ENCODE peak calls at places on chromosomes 1 and 21, in four cellular contexts. U is thoracic aorta, H is stomach, Y is ovary. X is an unnamed sample. For H3K4me1, the result is how much of the 10 kb centered on the place peaks cover.

GRCh38 chr1:202145325-202146140 is 996 bp upstream of the ARL8A start:
- DNase-seq in U (no peak), Y (no peak), H (no peak), X (no peak)

GRCh38 chr21:15289896-15290841 is 225.4 kb upstream of the NRIP1 start:
- DNase-seq in Y (peak), U (no peak), H (peak), X (no peak)

GRCh38 chr1:172394811-172395210 is 25.7 kb upstream of the C1orf105 start:
- DNase-seq in Y (no peak), U (no peak), H (no peak), X (no peak)

GRCh38 chr1:7390604-7391000 is 380.5 kb upstream of the VAMP3 start:
- DNase-seq in U (no peak), H (peak), Y (no peak), X (no peak)

GRCh38 chr21:28252923-28253322 is 739.8 kb downstream of the LTN1 start:
- DNase-seq in H (no peak), U (no peak), Y (no peak), X (no peak)

GRCh38 chr21:32349333-32349944 is 43.4 kb downstream of the URB1 start:
- DNase-seq in U (no peak), H (no peak), Y (no peak), X (no peak)

GRCh38 chr1:10519016-10519417 is 44.3 kb downstream of the PEX14 start:
- DNase-seq in U (no peak), H (peak), Y (no peak), X (no peak)

GRCh38 chr1:155255243-155256100 is at the start of gene ENTREP3:
- DNase-seq in H (peak), Y (peak), U (peak), X (peak)

GRCh38 chr1:223718850-223719249 is 6.5 kb downstream of the CAPN2 start:
- DNase-seq in H (no peak), U (no peak), Y (no peak), X (no peak)

GRCh38 chr1:207362962-207363858 is 41.7 kb downstream of the CD55 start:
- DNase-seq in Y (no peak), U (no peak), H (no peak), X (no peak)

GRCh38 chr1:192476802-192477298 is 98.7 kb upstream of the RGS1 start:
- DNase-seq in U (peak), Y (no peak), H (no peak), X (no peak)

GRCh38 chr1:167802235-167802634 is 80.5 kb downstream of the MPZL1 start:
- DNase-seq in U (no peak), Y (no peak), H (no peak), X (no peak)

GRCh38 chr21:44818636-44819011 is 762 bp upstream of the SUMO3 start:
- DNase-seq in Y (no peak), U (no peak), H (no peak), X (no peak)

GRCh38 chr1:225442156-225442555 is 14.3 kb upstream of the LBR start:
- DNase-seq in H (no peak), Y (no peak), U (no peak), X (no peak)

GRCh38 chr1:27617420-27617819 is 13.5 kb upstream of the AHDC1 start:
- DNase-seq in H (no peak), U (no peak), Y (no peak), X (no peak)

GRCh38 chr1:27614625-27615344 is 10.8 kb upstream of the AHDC1 start:
- DNase-seq in H (no peak), U (no peak), Y (peak), X (no peak)

GRCh38 chr1:27616441-27616840 is 12.5 kb upstream of the AHDC1 start:
- DNase-seq in H (no peak), U (no peak), Y (no peak), X (no peak)

GRCh38 chr1:27614048-27614624 is 10.2 kb upstream of the AHDC1 start:
- DNase-seq in H (no peak), Y (no peak), U (no peak), X (no peak)

DNA sequence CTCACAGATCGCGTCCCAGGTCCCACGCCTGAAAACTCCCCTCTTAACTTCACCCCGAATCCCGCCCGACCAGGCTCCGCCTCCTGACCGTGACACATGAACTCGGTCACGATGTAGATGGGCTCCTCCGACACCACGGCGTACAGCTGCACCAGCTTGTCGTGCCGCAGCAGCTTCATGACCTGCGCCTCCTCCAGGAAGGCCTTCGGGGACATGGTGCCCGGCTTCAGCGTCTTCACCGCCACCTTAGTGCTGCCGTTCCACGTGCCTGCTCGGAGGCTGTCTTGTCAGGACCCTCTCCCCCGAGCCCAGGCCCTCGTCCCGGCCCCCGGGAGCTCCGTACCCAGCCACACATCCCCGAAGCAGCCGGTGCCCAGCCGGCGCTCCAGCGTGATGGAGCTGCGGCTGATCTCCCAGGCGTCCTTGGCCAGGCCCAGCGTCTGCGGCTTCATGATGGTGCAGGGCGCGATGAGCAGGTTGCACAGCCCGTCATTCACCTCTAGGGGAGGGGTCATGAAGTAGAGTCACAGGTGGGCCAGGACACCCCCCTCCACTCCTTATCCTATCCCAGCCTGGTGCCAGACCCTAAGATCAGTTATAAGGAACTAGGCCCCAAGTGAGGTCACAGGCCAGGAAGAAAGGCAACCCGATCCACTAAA is 11.5 kb upstream of the AHDC1 start:
- DNase-seq in H (no peak), U (no peak), Y (no peak), X (no peak)
- H3K4me1 ChIP-seq in H (under half), U (under half), Y (under half), X (under half)

DNA sequence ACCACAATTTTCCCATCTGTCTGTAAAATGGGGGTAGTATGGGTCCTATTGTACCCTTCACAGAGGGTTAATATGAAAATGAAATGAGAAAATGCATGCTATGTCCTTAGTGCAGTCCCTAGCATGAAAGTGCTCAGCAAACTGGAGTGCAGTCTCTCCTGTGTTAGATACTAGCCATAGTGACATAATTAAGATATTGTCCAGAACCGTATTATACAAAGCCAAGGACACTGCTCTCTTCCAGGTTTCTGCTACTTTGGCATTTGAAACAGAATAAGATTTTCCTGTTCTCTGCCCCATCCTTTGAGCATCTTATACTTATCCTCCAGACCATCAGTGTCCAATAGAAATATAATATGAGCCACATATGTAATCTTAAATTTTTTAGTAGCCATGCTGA is 213.4 kb downstream of the FGGY start:
- DNase-seq in H (no peak), Y (no peak), U (no peak), X (no peak)
- H3K4me1 ChIP-seq in H (under half), Y (under half), U (under half), X (under half)

GRCh38 chr1:76759950-76760349 is 107.3 kb upstream of the ST6GALNAC5 start:
- DNase-seq in Y (no peak), U (no peak), H (no peak), X (no peak)
- H3K4me1 ChIP-seq in Y (under half), U (under half), H (under half), X (under half)

GRCh38 chr1:30781906-30782305 is 24.3 kb upstream of the LAPTM5 start:
- DNase-seq in U (no peak), H (no peak), Y (no peak), X (no peak)

GRCh38 chr1:30778156-30778978 is 20.8 kb upstream of the LAPTM5 start:
- DNase-seq in Y (no peak), H (peak), U (peak), X (no peak)

GRCh38 chr1:30778979-30779293 is 21.4 kb upstream of the LAPTM5 start:
- DNase-seq in U (no peak), H (no peak), Y (no peak), X (no peak)

GRCh38 chr1:30779294-30780071 is 21.9 kb upstream of the LAPTM5 start:
- DNase-seq in H (peak), U (peak), Y (peak), X (peak)

DNA sequence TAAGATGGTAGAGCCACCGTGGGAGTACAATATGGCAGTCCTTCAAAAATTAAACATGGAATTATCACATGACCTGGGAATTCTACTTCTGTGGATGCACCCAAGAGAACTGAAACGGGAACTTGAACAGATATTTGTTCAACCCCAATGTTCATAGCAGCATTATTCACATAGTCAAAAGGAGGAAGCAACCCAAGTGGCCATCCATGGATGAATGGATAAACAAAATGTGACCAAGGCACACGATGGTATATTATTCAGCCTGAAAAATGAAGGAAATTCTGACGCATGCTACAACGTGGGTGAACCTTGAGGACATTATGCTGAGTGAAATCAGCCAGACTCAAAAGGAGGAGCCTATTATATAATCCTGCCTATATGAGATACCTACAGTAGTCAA is 22.8 kb upstream of the LAPTM5 start:
- DNase-seq in H (no peak), U (no peak), Y (no peak), X (no peak)
- H3K4me1 ChIP-seq in H (under half), U (under half), Y (under half), X (under half)

GRCh38 chr1:3125078-3125477 is 56.1 kb downstream of the PRDM16 start:
- DNase-seq in H (no peak), U (peak), Y (no peak), X (no peak)

GRCh38 chr1:3128431-3129132 is 59.6 kb downstream of the PRDM16 start:
- DNase-seq in Y (no peak), H (no peak), U (no peak), X (no peak)

GRCh38 chr1:3125546-3126368 is 56.8 kb downstream of the PRDM16 start:
- DNase-seq in H (peak), U (no peak), Y (no peak), X (no peak)

GRCh38 chr1:3127738-3128137 is 58.7 kb downstream of the PRDM16 start:
- DNase-seq in H (no peak), Y (no peak), U (peak), X (no peak)

DNA sequence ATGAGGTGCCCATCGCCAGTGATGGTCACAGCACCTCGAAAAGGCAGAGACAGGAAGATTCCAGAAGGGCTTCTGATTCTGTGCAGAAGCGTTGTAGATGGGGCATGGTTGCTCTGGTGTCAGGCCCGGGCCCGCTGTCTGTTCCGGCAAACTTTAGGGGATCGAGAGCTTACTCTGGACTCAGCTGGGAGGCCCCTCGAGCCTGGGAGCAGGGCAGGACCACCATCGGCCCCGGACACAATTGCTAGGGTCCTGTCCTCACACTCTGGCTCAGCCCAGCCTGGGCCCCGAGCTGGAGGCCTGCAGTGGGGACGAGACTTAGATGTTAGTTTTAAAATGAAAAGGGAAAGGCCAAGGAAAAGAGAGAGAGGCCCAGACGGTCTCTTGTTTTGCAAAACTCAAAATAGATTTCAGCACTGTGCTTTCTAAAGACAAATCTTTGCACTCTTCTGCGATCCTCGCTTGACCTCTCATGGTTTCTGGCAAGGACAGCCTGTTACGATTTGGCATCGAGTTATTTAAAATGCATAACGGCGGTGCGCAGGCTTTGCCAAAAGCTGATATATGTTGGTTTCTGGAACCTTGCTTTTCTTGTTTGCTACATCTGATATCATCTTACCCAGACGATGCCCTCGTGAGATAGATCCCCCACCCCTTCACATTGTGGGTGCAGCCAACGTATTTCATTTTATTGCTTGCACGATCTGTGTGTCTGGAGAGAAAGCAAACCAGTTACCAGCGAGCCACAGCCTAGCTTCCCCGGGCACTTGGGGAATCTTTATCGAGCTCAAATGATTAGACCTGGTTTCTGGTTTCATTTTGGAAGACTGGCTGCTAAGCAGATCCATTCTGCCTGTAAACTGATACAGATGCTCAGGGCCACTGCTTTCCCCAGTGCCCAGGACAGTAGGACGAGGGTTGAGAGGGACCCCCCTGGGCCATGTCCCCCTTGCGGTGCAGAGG is 58.0 kb downstream of the PRDM16 start:
- DNase-seq in H (no peak), Y (no peak), U (no peak), X (no peak)
- H3K4me1 ChIP-seq in H (half or more), Y (under half), U (half or more), X (under half)

GRCh38 chr1:61322769-61323168 is 240.4 kb downstream of the NFIA start:
- DNase-seq in H (no peak), U (no peak), Y (no peak), X (no peak)

GRCh38 chr1:61322008-61322744 is 239.8 kb downstream of the NFIA start:
- DNase-seq in U (no peak), Y (no peak), H (no peak), X (no peak)

GRCh38 chr1:61326713-61327112 is 244.4 kb downstream of the NFIA start:
- DNase-seq in H (no peak), U (no peak), Y (no peak), X (no peak)

GRCh38 chr1:61320575-61320974 is 238.2 kb downstream of the NFIA start:
- DNase-seq in H (no peak), U (no peak), Y (no peak), X (no peak)

DNA sequence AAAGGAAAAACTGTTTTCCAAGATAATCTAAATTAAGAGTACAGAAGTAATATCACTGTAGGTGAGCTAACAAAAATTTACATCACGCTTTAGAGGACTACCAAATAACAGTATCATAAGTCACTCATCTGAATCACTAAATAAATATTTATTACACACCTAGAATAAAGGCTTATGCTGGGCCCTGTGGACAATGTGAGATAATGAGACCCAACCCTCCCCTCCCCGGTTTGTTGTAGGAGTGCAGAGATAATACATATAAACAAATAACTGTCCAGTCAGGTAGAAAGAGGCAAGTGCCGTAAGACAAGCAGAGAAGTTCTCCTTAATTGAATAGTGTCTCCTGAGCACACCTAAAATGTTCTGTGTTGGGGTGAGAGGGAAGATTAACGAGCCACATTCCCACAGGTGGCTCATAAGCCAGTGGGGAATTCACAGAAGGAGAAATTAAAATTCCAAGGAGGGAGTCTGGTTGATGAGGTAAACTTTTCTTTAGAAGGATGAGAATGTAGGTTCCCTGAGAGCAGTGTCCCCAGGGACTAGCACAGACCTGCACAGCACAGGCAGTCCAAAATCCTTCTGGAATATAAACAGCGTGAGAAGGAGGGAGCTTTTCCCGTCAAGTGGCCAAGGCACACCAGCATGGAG is 241.4 kb downstream of the NFIA start:
- DNase-seq in H (no peak), U (no peak), Y (no peak), X (no peak)
- H3K4me1 ChIP-seq in H (under half), U (under half), Y (under half), X (under half)

GRCh38 chr1:93679546-93679945 is 2.1 kb downstream of the BCAR3 start:
- DNase-seq in U (no peak), H (no peak), Y (no peak), X (no peak)
- H3K4me1 ChIP-seq in U (under half), H (under half), Y (under half), X (under half)

GRCh38 chr1:162674018-162674608 is 41.8 kb downstream of the DDR2 start:
- DNase-seq in Y (no peak), U (no peak), H (no peak), X (no peak)

GRCh38 chr1:162678439-162678838 is 46.2 kb downstream of the DDR2 start:
- DNase-seq in H (no peak), Y (peak), U (no peak), X (no peak)

GRCh38 chr1:162677607-162678371 is 45.5 kb downstream of the DDR2 start:
- DNase-seq in U (no peak), H (no peak), Y (no peak), X (no peak)

GRCh38 chr1:162676767-162677166 is 44.5 kb downstream of the DDR2 start:
- DNase-seq in H (no peak), U (no peak), Y (peak), X (no peak)

GRCh38 chr1:162676087-162676486 is 43.8 kb downstream of the DDR2 start:
- DNase-seq in H (no peak), Y (no peak), U (no peak), X (no peak)
- H3K4me1 ChIP-seq in H (under half), Y (under half), U (under half), X (under half)

DNA sequence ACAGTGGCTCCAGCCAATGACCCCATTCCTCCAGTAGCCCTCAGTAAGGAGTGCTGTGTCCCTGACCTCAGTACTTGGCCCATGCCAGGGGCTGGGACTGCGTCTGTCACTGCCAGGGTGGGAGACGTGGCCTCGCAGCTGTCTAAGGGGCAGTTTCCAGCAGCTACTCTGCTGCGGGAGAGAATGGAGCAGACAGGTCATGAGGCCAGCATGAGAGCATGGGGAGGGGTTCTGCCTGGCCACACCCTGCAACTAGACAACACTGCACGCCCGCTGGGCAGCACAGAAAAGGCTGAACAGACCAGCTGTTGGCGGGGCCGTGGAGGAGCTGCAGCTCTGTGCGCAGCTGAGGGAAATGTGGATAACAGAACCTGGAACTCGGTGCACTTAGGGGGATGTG is 91.6 kb upstream of the COL6A1 start:
- DNase-seq in U (no peak), H (no peak), Y (no peak), X (no peak)
- H3K4me1 ChIP-seq in U (under half), H (under half), Y (under half), X (half or more)

GRCh38 chr1:34137411-34137810 is 27.6 kb downstream of the CSMD2 start:
- DNase-seq in H (no peak), U (no peak), Y (no peak), X (no peak)
- H3K4me1 ChIP-seq in H (under half), U (under half), Y (under half), X (under half)